ENCODE peak calls at places on chromosomes 11 and 22, in seven cellular contexts. K, Z, J, B, C, T and R are unnamed samples.

GRCh38 chr11:23620617-23621016 is 760.3 kb upstream of the CCDC179 start:
- DNase-seq in K (no peak), C (no peak), B (no peak), T (no peak), J (no peak), Z (no peak), R (no peak)

GRCh38 chr22:47449508-47450270 is 687.2 kb downstream of the TBC1D22A start:
- DNase-seq in Z (no peak), C (no peak), B (no peak), T (no peak), J (no peak), K (no peak), R (no peak)

GRCh38 chr22:25368271-25368670 is 148.8 kb downstream of the CRYBB2 start:
- DNase-seq in C (peak), J (no peak), K (no peak), T (peak), Z (no peak), B (no peak), R (peak)

GRCh38 chr11:68495872-68496271 is 35.3 kb downstream of the PPP6R3 start:
- DNase-seq in T (no peak), Z (no peak), K (no peak), J (no peak), C (no peak), B (no peak), R (no peak)

GRCh38 chr11:10324474-10324873 is 19.6 kb downstream of the ADM start:
- DNase-seq in B (no peak), C (peak), Z (no peak), J (no peak), K (no peak), T (no peak), R (no peak)

GRCh38 chr11:67389477-67389876 is 2.3 kb upstream of the RAD9A start:
- DNase-seq in Z (no peak), B (no peak), C (no peak), K (peak), T (peak), J (peak), R (no peak)

GRCh38 chr11:6602096-6602940 is 1.1 kb downstream of the RRP8 start:
- DNase-seq in C (no peak), T (no peak), Z (no peak), K (no peak), B (no peak), J (no peak), R (no peak)

GRCh38 chr22:31212783-31213626 is 907 bp downstream of the LIMK2 start:
- DNase-seq in Z (no peak), B (no peak), T (peak), J (peak), C (no peak), K (no peak), R (no peak)

GRCh38 chr11:1165256-1166041 is 7.7 kb downstream of the MUC5AC start:
- DNase-seq in B (no peak), C (no peak), K (peak), T (no peak), Z (no peak), J (no peak), R (peak)

GRCh38 chr11:17542249-17542648 is 2.0 kb downstream of the USH1C start:
- DNase-seq in K (peak), Z (no peak), C (no peak), T (no peak), B (no peak), J (no peak), R (no peak)

GRCh38 chr22:36879775-36880174 is 19.0 kb downstream of the NCF4 start:
- DNase-seq in C (no peak), K (no peak), J (no peak), B (no peak), Z (no peak), T (peak), R (no peak)

GRCh38 chr11:86718999-86719398 is 46.6 kb upstream of the ME3 start:
- DNase-seq in B (no peak), C (no peak), T (no peak), K (no peak), Z (no peak), J (no peak), R (no peak)

GRCh38 chr11:2944953-2945756 is 15.9 kb upstream of the PHLDA2 start:
- DNase-seq in T (peak), Z (no peak), C (peak), K (peak), J (peak), B (peak), R (peak)

GRCh38 chr11:58788355-58789023 is 56.0 kb downstream of the GLYATL2 start:
- DNase-seq in J (peak), K (peak), T (peak), Z (no peak), B (peak), C (peak), R (no peak)

GRCh38 chr22:35628732-35629131 is 11.6 kb upstream of the MB start:
- DNase-seq in T (no peak), K (no peak), B (no peak), C (no peak), Z (no peak), J (no peak), R (no peak)

GRCh38 chr11:73914284-73914683 is 36.5 kb upstream of the DNAJB13 start:
- DNase-seq in T (no peak), B (no peak), J (no peak), K (no peak), C (no peak), Z (no peak), R (no peak)

GRCh38 chr11:3169235-3169951 is 4.3 kb upstream of the OSBPL5 start:
- DNase-seq in J (peak), Z (no peak), C (peak), T (peak), K (no peak), B (peak), R (peak)

GRCh38 chr11:57792870-57793269 is 31.3 kb downstream of the CTNND1 start:
- DNase-seq in T (no peak), B (no peak), Z (no peak), C (no peak), J (no peak), K (no peak), R (no peak)

GRCh38 chr11:2886191-2886894 is 768 bp upstream of the CDKN1C start:
- DNase-seq in J (no peak), T (peak), K (peak), C (no peak), Z (no peak), B (no peak), R (peak)

GRCh38 chr22:42365337-42365865 is 66.8 kb downstream of the NFAM1 start:
- DNase-seq in T (no peak), C (no peak), K (no peak), J (no peak), Z (no peak), B (no peak), R (no peak)

GRCh38 chr11:80281194-80281593 is 840.4 kb upstream of the TENM4 start:
- DNase-seq in T (no peak), B (no peak), J (no peak), K (no peak), C (no peak), Z (no peak), R (no peak)

GRCh38 chr11:71482746-71483364 is 29.9 kb downstream of the NADSYN1 start:
- DNase-seq in Z (no peak), T (no peak), C (no peak), J (no peak), K (no peak), B (no peak), R (no peak)

GRCh38 chr11:126647735-126648134 is 292.2 kb downstream of the ST3GAL4 start:
- DNase-seq in B (peak), Z (no peak), C (peak), T (peak), J (no peak), K (no peak), R (no peak)

GRCh38 chr22:27170491-27170890 is 513.1 kb downstream of the MIAT start:
- DNase-seq in Z (no peak), K (no peak), C (peak), T (peak), J (no peak), B (no peak), R (peak)

GRCh38 chr11:126140932-126141291 is 70.5 kb downstream of the RPUSD4 start:
- DNase-seq in J (no peak), T (peak), B (no peak), C (peak), K (no peak), Z (no peak), R (peak)

GRCh38 chr11:6618117-6619020 is 853 bp downstream of the TPP1 start:
- DNase-seq in B (peak), T (peak), C (peak), Z (no peak), J (peak), K (peak), R (no peak)

GRCh38 chr22:39183991-39184585 is 31.6 kb upstream of the CBX7 start:
- DNase-seq in T (peak), Z (no peak), C (no peak), J (no peak), K (peak), B (no peak), R (peak)